ENCODE peak calls at places on chromosomes 6 and 20, in five cellular contexts. One of them, this sample, is unnamed.

GRCh38 chr6:109455502-109456282 is at the start of gene MICAL1:
- DNase-seq in NCI-H446 treated with DMSO at 0.1 percent for 48 hours: no peak
- DNase-seq in tibial nerve: peak
- DNase-seq in naive thymus-derived CD4-positive, alpha-beta T cell: peak
- DNase-seq in T-helper 2 cell: peak
- DNase-seq in this sample: peak

GRCh38 chr6:31582230-31582601 is at the start of gene LTB:
- DNase-seq in NCI-H446 treated with DMSO at 0.1 percent for 48 hours: no peak
- DNase-seq in naive thymus-derived CD4-positive, alpha-beta T cell: peak
- DNase-seq in tibial nerve: no peak
- DNase-seq in T-helper 2 cell: no peak
- DNase-seq in this sample: peak

GRCh38 chr6:112289039-112289566 is 34.7 kb upstream of the LAMA4 start:
- DNase-seq in T-helper 2 cell: no peak
- DNase-seq in NCI-H446 treated with DMSO at 0.1 percent for 48 hours: peak
- DNase-seq in naive thymus-derived CD4-positive, alpha-beta T cell: no peak
- DNase-seq in tibial nerve: peak
- DNase-seq in this sample: no peak

GRCh38 chr20:46814366-46815232 is 80.0 kb upstream of the EYA2 start:
- DNase-seq in naive thymus-derived CD4-positive, alpha-beta T cell: no peak
- DNase-seq in tibial nerve: no peak
- DNase-seq in NCI-H446 treated with DMSO at 0.1 percent for 48 hours: peak
- DNase-seq in T-helper 2 cell: no peak
- DNase-seq in this sample: no peak

GRCh38 chr20:38187512-38187911 is 22.4 kb upstream of the TGM2 start:
- DNase-seq in T-helper 2 cell: no peak
- DNase-seq in NCI-H446 treated with DMSO at 0.1 percent for 48 hours: no peak
- DNase-seq in naive thymus-derived CD4-positive, alpha-beta T cell: no peak
- DNase-seq in tibial nerve: no peak
- DNase-seq in this sample: no peak

GRCh38 chr6:165657325-165657680 is 5.7 kb downstream of the PDE10A start:
- DNase-seq in tibial nerve: no peak
- DNase-seq in T-helper 2 cell: no peak
- DNase-seq in NCI-H446 treated with DMSO at 0.1 percent for 48 hours: no peak
- DNase-seq in naive thymus-derived CD4-positive, alpha-beta T cell: no peak
- DNase-seq in this sample: no peak

GRCh38 chr6:137911675-137912158 is 44.7 kb downstream of the TNFAIP3 start:
- DNase-seq in naive thymus-derived CD4-positive, alpha-beta T cell: no peak
- DNase-seq in tibial nerve: no peak
- DNase-seq in NCI-H446 treated with DMSO at 0.1 percent for 48 hours: no peak
- DNase-seq in T-helper 2 cell: no peak
- DNase-seq in this sample: no peak

GRCh38 chr6:76495909-76496308 is 423.4 kb upstream of the IMPG1 start:
- DNase-seq in naive thymus-derived CD4-positive, alpha-beta T cell: no peak
- DNase-seq in NCI-H446 treated with DMSO at 0.1 percent for 48 hours: no peak
- DNase-seq in T-helper 2 cell: no peak
- DNase-seq in tibial nerve: no peak
- DNase-seq in this sample: no peak

GRCh38 chr6:29419516-29419915 is 4.8 kb downstream of the OR12D1 start:
- DNase-seq in T-helper 2 cell: no peak
- DNase-seq in naive thymus-derived CD4-positive, alpha-beta T cell: no peak
- DNase-seq in NCI-H446 treated with DMSO at 0.1 percent for 48 hours: no peak
- DNase-seq in tibial nerve: no peak
- DNase-seq in this sample: no peak

GRCh38 chr6:31271641-31272357 is at the start of gene HLA-C:
- DNase-seq in tibial nerve: peak
- DNase-seq in T-helper 2 cell: peak
- DNase-seq in naive thymus-derived CD4-positive, alpha-beta T cell: peak
- DNase-seq in NCI-H446 treated with DMSO at 0.1 percent for 48 hours: no peak
- DNase-seq in this sample: peak

GRCh38 chr20:32474717-32474966 is 110.5 kb downstream of the NOL4L start:
- DNase-seq in naive thymus-derived CD4-positive, alpha-beta T cell: no peak
- DNase-seq in tibial nerve: no peak
- DNase-seq in T-helper 2 cell: no peak
- DNase-seq in NCI-H446 treated with DMSO at 0.1 percent for 48 hours: no peak
- DNase-seq in this sample: no peak

GRCh38 chr6:134550604-134551003 is 232.7 kb upstream of the SGK1 start:
- DNase-seq in tibial nerve: no peak
- DNase-seq in T-helper 2 cell: no peak
- DNase-seq in naive thymus-derived CD4-positive, alpha-beta T cell: no peak
- DNase-seq in NCI-H446 treated with DMSO at 0.1 percent for 48 hours: no peak
- DNase-seq in this sample: no peak

GRCh38 chr6:90709597-90709996 is 122.7 kb upstream of the MAP3K7 start:
- DNase-seq in tibial nerve: no peak
- DNase-seq in naive thymus-derived CD4-positive, alpha-beta T cell: no peak
- DNase-seq in NCI-H446 treated with DMSO at 0.1 percent for 48 hours: no peak
- DNase-seq in T-helper 2 cell: no peak
- DNase-seq in this sample: no peak

GRCh38 chr6:166244353-166245045 is 63.7 kb downstream of the PRR18 start:
- DNase-seq in tibial nerve: no peak
- DNase-seq in T-helper 2 cell: no peak
- DNase-seq in naive thymus-derived CD4-positive, alpha-beta T cell: no peak
- DNase-seq in NCI-H446 treated with DMSO at 0.1 percent for 48 hours: no peak
- DNase-seq in this sample: peak

GRCh38 chr6:13186861-13187260 is 141.5 kb downstream of the TBC1D7 start:
- DNase-seq in NCI-H446 treated with DMSO at 0.1 percent for 48 hours: no peak
- DNase-seq in tibial nerve: no peak
- DNase-seq in T-helper 2 cell: no peak
- DNase-seq in naive thymus-derived CD4-positive, alpha-beta T cell: no peak
- DNase-seq in this sample: no peak

GRCh38 chr6:104711371-104711770 is 148.3 kb downstream of the HACE1 start:
- DNase-seq in NCI-H446 treated with DMSO at 0.1 percent for 48 hours: no peak
- DNase-seq in T-helper 2 cell: no peak
- DNase-seq in naive thymus-derived CD4-positive, alpha-beta T cell: no peak
- DNase-seq in tibial nerve: no peak
- DNase-seq in this sample: no peak

GRCh38 chr6:47288245-47289090 is 21.2 kb downstream of the TNFRSF21 start:
- DNase-seq in tibial nerve: no peak
- DNase-seq in T-helper 2 cell: no peak
- DNase-seq in naive thymus-derived CD4-positive, alpha-beta T cell: no peak
- DNase-seq in NCI-H446 treated with DMSO at 0.1 percent for 48 hours: no peak
- DNase-seq in this sample: no peak

GRCh38 chr6:87277123-87277522 is 45.3 kb upstream of the SMIM8 start:
- DNase-seq in T-helper 2 cell: no peak
- DNase-seq in tibial nerve: no peak
- DNase-seq in NCI-H446 treated with DMSO at 0.1 percent for 48 hours: no peak
- DNase-seq in naive thymus-derived CD4-positive, alpha-beta T cell: no peak
- DNase-seq in this sample: no peak

GRCh38 chr6:28725890-28726348 is 197.9 kb downstream of the TRIM27 start:
- DNase-seq in NCI-H446 treated with DMSO at 0.1 percent for 48 hours: peak
- DNase-seq in naive thymus-derived CD4-positive, alpha-beta T cell: no peak
- DNase-seq in T-helper 2 cell: no peak
- DNase-seq in tibial nerve: no peak
- DNase-seq in this sample: no peak

GRCh38 chr6:158805698-158806373 is 13.3 kb downstream of the EZR start:
- DNase-seq in T-helper 2 cell: no peak
- DNase-seq in naive thymus-derived CD4-positive, alpha-beta T cell: no peak
- DNase-seq in tibial nerve: no peak
- DNase-seq in NCI-H446 treated with DMSO at 0.1 percent for 48 hours: no peak
- DNase-seq in this sample: no peak

GRCh38 chr6:42405025-42405424 is 46.7 kb downstream of the TRERF1 start:
- DNase-seq in T-helper 2 cell: no peak
- DNase-seq in naive thymus-derived CD4-positive, alpha-beta T cell: no peak
- DNase-seq in tibial nerve: no peak
- DNase-seq in NCI-H446 treated with DMSO at 0.1 percent for 48 hours: no peak
- DNase-seq in this sample: no peak

GRCh38 chr6:53066059-53066406 is 829 bp downstream of the FBXO9 start:
- DNase-seq in NCI-H446 treated with DMSO at 0.1 percent for 48 hours: no peak
- DNase-seq in tibial nerve: no peak
- DNase-seq in naive thymus-derived CD4-positive, alpha-beta T cell: peak
- DNase-seq in T-helper 2 cell: no peak
- DNase-seq in this sample: peak

GRCh38 chr6:111129003-111129402 is 41.7 kb downstream of the SLC16A10 start:
- DNase-seq in naive thymus-derived CD4-positive, alpha-beta T cell: no peak
- DNase-seq in T-helper 2 cell: no peak
- DNase-seq in tibial nerve: no peak
- DNase-seq in NCI-H446 treated with DMSO at 0.1 percent for 48 hours: peak
- DNase-seq in this sample: no peak

GRCh38 chr6:119547024-119547423 is 197.5 kb upstream of the MAN1A1 start:
- DNase-seq in T-helper 2 cell: no peak
- DNase-seq in naive thymus-derived CD4-positive, alpha-beta T cell: no peak
- DNase-seq in NCI-H446 treated with DMSO at 0.1 percent for 48 hours: no peak
- DNase-seq in tibial nerve: no peak
- DNase-seq in this sample: no peak

GRCh38 chr20:48065833-48066232 is 280.6 kb upstream of the SULF2 start:
- DNase-seq in naive thymus-derived CD4-positive, alpha-beta T cell: no peak
- DNase-seq in T-helper 2 cell: no peak
- DNase-seq in NCI-H446 treated with DMSO at 0.1 percent for 48 hours: no peak
- DNase-seq in tibial nerve: no peak
- DNase-seq in this sample: no peak

GRCh38 chr6:44918893-44919292 is 409.2 kb upstream of the RUNX2 start:
- DNase-seq in T-helper 2 cell: no peak
- DNase-seq in tibial nerve: no peak
- DNase-seq in NCI-H446 treated with DMSO at 0.1 percent for 48 hours: no peak
- DNase-seq in naive thymus-derived CD4-positive, alpha-beta T cell: no peak
- DNase-seq in this sample: no peak

GRCh38 chr6:168052291-168052891 is 26.6 kb downstream of the FRMD1 start:
- DNase-seq in T-helper 2 cell: no peak
- DNase-seq in tibial nerve: no peak
- DNase-seq in naive thymus-derived CD4-positive, alpha-beta T cell: no peak
- DNase-seq in NCI-H446 treated with DMSO at 0.1 percent for 48 hours: no peak
- DNase-seq in this sample: no peak

GRCh38 chr6:6004147-6004995 is 2.4 kb downstream of the NRN1 start:
- DNase-seq in NCI-H446 treated with DMSO at 0.1 percent for 48 hours: no peak
- DNase-seq in naive thymus-derived CD4-positive, alpha-beta T cell: peak
- DNase-seq in tibial nerve: no peak
- DNase-seq in T-helper 2 cell: no peak
- DNase-seq in this sample: no peak

GRCh38 chr6:42142118-42142835 is at the start of gene C6orf132:
- DNase-seq in naive thymus-derived CD4-positive, alpha-beta T cell: no peak
- DNase-seq in NCI-H446 treated with DMSO at 0.1 percent for 48 hours: no peak
- DNase-seq in tibial nerve: no peak
- DNase-seq in T-helper 2 cell: no peak
- DNase-seq in this sample: no peak

This sample was measured in CD4-positive, CD25-positive, alpha-beta regulatory T cell.